ENCODE peak calls at places on chromosomes 4 and X, in eight cellular contexts. L is fibroblast of pulmonary artery, J is cardiac muscle cell, X is tibial artery, K is endodermal cell, N is stomach, P is OCI-LY7, Y is lower leg skin. Z is an unnamed sample.

GRCh38 chrX:154748712-154749339 is 2.1 kb downstream of the GAB3 start:
- DNase-seq in J (peak; percentile 69), X (no peak), K (peak; percentile 59), L (peak; percentile 67), N (no peak), Y (no peak), P (peak; percentile 38), Z (no peak)

GRCh38 chr4:2283199-2283711 is 21.3 kb upstream of the MXD4 start:
- DNase-seq in X (no peak), Y (no peak), N (no peak), J (no peak), K (no peak), P (no peak), L (no peak), Z (peak; percentile 1)

GRCh38 chrX:63784346-63784901 is 590 bp downstream of the ARHGEF9 start:
- DNase-seq in L (no peak), N (no peak), J (no peak), K (no peak), Y (no peak), P (no peak), X (no peak), Z (no peak)

GRCh38 chr4:76897522-76898384 is at the start of gene SOWAHB:
- DNase-seq in L (no peak), N (peak; percentile 93), Y (no peak), X (no peak), P (no peak), K (peak; percentile 91), J (no peak), Z (peak; percentile 70)

GRCh38 chrX:14630724-14631123 is 101.4 kb downstream of the GLRA2 start:
- DNase-seq in K (peak; percentile 42), X (no peak), L (no peak), N (no peak), J (no peak), P (no peak), Y (no peak), Z (no peak)

GRCh38 chr4:184728858-184729257 is 5.0 kb downstream of the CENPU start:
- DNase-seq in K (no peak), J (peak; percentile 75), Y (no peak), P (no peak), N (no peak), L (peak; percentile 88), X (no peak), Z (no peak)

GRCh38 chrX:151974336-151975227 is at the start of gene GABRE:
- DNase-seq in X (peak; percentile 31), N (peak; percentile 28), Y (peak; percentile 92), K (peak; percentile 78), P (no peak), L (no peak), J (peak; percentile 56), Z (no peak)

GRCh38 chrX:154365052-154365600 is 9.3 kb downstream of the FLNA start:
- DNase-seq in N (no peak), X (no peak), J (no peak), P (no peak), Y (no peak), L (no peak), K (no peak), Z (no peak)

GRCh38 chr4:13918110-13918509 is 290.6 kb upstream of the BOD1L1 start:
- DNase-seq in N (no peak), L (peak; percentile 92), Y (no peak), X (peak; percentile 24), P (no peak), K (no peak), J (peak; percentile 95), Z (no peak)

GRCh38 chr4:128542047-128542446 is 254.4 kb upstream of the PGRMC2 start:
- DNase-seq in K (no peak), J (no peak), L (no peak), X (no peak), N (no peak), P (no peak), Y (no peak), Z (no peak)

GRCh38 chr4:104524591-104524990 is 29.9 kb upstream of the CXXC4 start:
- DNase-seq in N (no peak), Y (no peak), J (no peak), X (no peak), K (no peak), P (no peak), L (peak; percentile 17), Z (no peak)

GRCh38 chr4:8330821-8331566 is 61.4 kb downstream of the HTRA3 start:
- DNase-seq in K (peak; percentile 31), X (no peak), L (peak; percentile 54), Y (peak; percentile 87), N (peak; percentile 25), J (peak; percentile 63), P (no peak), Z (peak; percentile 34)

GRCh38 chrX:101803451-101803850 is 128.4 kb downstream of the ZMAT1 start:
- DNase-seq in K (peak; percentile 44), J (peak; percentile 16), Y (no peak), P (no peak), N (no peak), X (no peak), L (peak; percentile 22), Z (no peak)

GRCh38 chrX:154412468-154412867 is 1.1 kb downstream of the TAFAZZIN start:
- DNase-seq in Y (no peak), L (no peak), K (no peak), P (peak; percentile 66), X (no peak), J (no peak), N (no peak), Z (no peak)

GRCh38 chrX:19904778-19905367 is 17.5 kb upstream of the SH3KBP1 start:
- DNase-seq in Y (no peak), L (peak; percentile 63), J (peak; percentile 62), N (no peak), K (no peak), P (peak; percentile 72), X (no peak), Z (no peak)

GRCh38 chr4:7988437-7988836 is 48.8 kb upstream of the AFAP1 start:
- DNase-seq in J (peak; percentile 59), L (peak; percentile 67), N (no peak), X (no peak), K (no peak), Y (no peak), P (no peak), Z (no peak)

GRCh38 chr4:176789955-176790354 is 2.8 kb downstream of the VEGFC start:
- DNase-seq in K (no peak), N (no peak), L (peak; percentile 74), Y (no peak), P (peak; percentile 17), X (no peak), J (peak; percentile 68), Z (no peak)

GRCh38 chr4:176791591-176792347 is 953 bp downstream of the VEGFC start:
- DNase-seq in Y (peak; percentile 85), P (no peak), X (no peak), K (peak; percentile 71), L (peak; percentile 51), J (peak; percentile 58), N (peak; percentile 25), Z (peak; percentile 51)

GRCh38 chr4:176788971-176789370 is 3.8 kb downstream of the VEGFC start:
- DNase-seq in X (no peak), L (no peak), K (no peak), J (no peak), N (no peak), Y (no peak), P (no peak), Z (no peak)

GRCh38 chr4:176792348-176793059 is at the start of gene VEGFC:
- DNase-seq in J (peak; percentile 85), L (peak; percentile 72), K (peak; percentile 87), N (peak; percentile 44), P (no peak), Y (no peak), X (peak; percentile 32), Z (peak; percentile 71)

DNA sequence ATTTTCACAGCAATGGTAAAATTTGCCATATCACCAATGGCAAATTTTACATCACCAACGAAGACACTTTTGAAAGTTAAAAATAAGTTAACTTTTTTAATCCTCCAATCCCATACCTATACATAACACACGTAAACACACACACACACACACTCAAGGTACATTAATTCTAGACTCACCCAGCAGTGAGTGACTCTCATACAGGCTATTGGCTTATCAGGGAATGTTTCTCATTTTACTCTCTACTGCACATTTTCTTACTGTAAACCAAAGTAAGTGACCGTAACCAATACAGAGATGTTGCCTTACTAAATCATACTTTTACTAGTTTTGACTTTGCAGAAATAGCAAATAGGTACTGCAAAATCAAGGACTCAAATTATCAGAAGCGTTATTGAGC is 2.3 kb downstream of the VEGFC start:
- DNase-seq in Y (no peak), P (no peak), K (no peak), J (no peak), X (no peak), L (no peak), N (no peak), Z (no peak)
- H3K4me3 ChIP-seq in Y (no peak overlapping the region), P (no peak overlapping the region), K (no peak overlapping the region), J (no peak overlapping the region), X (no peak overlapping the region), L (peak overlapping the region; percentile 85), N (peak overlapping the region; percentile 11), Z (peak overlapping the region; percentile 80)

DNA sequence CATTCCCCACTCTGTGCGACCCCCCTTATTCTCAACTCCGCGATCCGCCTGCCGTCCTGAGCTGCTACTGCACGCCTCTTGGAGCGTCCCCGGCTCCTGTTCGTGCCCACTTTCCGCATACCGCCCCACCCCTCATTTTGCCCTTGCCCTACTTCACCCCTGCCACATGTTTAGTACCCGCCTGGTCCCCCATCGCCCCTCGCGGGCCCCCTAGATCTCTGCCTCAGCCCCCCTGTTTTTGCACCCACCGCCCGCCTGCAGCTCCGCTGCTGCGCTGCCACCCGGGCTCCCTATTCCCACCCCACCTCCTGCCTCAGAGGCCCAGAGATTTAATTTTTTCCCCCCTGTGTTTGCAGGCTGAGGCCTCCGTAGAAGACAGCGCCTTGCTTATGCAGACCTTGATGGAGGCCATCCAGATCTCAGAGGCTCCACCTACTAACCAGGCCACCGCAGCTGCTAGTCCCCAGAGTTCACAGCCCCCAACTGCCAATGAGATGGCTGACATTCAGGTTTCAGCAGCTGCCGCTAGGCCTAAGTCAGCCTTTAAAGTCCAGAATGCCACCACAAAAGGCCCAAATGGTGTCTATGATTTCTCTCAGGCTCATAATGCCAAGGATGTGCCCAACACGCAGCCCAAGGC is 1.4 kb downstream of the MAGED1 start:
- DNase-seq in X (peak; percentile 21), K (peak; percentile 54), J (peak; percentile 38), Y (no peak), P (no peak), L (peak; percentile 29), N (no peak), Z (no peak)
- H3K4me3 ChIP-seq in X (peak overlapping the region; percentile 63), K (peak overlapping the region; percentile 95), J (peak overlapping the region; percentile 64), Y (no peak overlapping the region), P (peak overlapping the region; percentile 73), L (peak overlapping the region; percentile 83), N (peak overlapping the region; percentile 56), Z (peak overlapping the region; percentile 49)

GRCh38 chr4:70628444-70628843 is at the start of gene ENAM:
- DNase-seq in X (no peak), P (no peak), N (no peak), Y (no peak), K (no peak), J (no peak), L (no peak), Z (no peak)
- H3K4me3 ChIP-seq in X (no peak within 1 kb of the TSS), P (no peak within 1 kb of the TSS), N (no peak within 1 kb of the TSS), Y (no peak within 1 kb of the TSS), K (no peak within 1 kb of the TSS), J (no peak within 1 kb of the TSS), L (no peak within 1 kb of the TSS), Z (no peak within 1 kb of the TSS)

DNA sequence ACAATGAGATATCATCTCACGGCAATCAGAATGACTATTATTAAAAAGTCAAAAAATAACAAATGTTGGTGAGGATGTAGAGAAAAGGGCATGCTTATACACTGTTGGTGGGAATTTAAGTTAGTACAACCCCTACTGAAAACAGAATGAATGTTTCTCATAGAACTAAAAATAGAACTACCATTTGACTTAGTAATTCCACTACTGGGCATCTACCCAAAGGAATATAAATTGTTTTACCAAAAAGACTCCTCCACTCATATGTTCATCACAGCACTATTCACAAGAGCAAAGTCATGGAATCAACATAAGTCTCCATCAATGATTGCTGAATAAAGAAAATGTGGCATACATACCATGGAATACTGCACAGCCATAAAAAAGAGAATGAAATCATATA is 278.1 kb upstream of the ARSJ start:
- DNase-seq in N (no peak), L (peak; percentile 53), J (peak; percentile 4), K (no peak), P (no peak), X (no peak), Y (no peak), Z (no peak)
- H3K4me3 ChIP-seq in N (no peak overlapping the region), L (no peak overlapping the region), J (no peak overlapping the region), K (no peak overlapping the region), P (no peak overlapping the region), X (no peak overlapping the region), Y (no peak overlapping the region), Z (no peak overlapping the region)